ENCODE peak calls at places on chromosomes 5 and 9, in seven cellular contexts. One of them, this sample, is unnamed.
A peak's percentile ranks its signal among the peaks of the same experiment; 100 is the strongest.

GRCh38 chr5:159928122-159928960 is 12.1 kb downstream of the ADRA1B start:
- DNase-seq in neural crest cell: no peak
- DNase-seq in nephron progenitor cell: no peak
- DNase-seq in progenitor cell of endocrine pancreas: no peak
- DNase-seq in CD4-positive, alpha-beta T cell: no peak
- DNase-seq in AG04449: no peak
- DNase-seq in cardiac muscle cell: no peak
- DNase-seq in this sample: no peak

GRCh38 chr9:10252174-10252573 is 360.6 kb downstream of the PTPRD start:
- DNase-seq in cardiac muscle cell: no peak
- DNase-seq in AG04449: no peak
- DNase-seq in progenitor cell of endocrine pancreas: no peak
- DNase-seq in CD4-positive, alpha-beta T cell: no peak
- DNase-seq in nephron progenitor cell: no peak
- DNase-seq in neural crest cell: no peak
- DNase-seq in this sample: no peak

GRCh38 chr5:135462304-135462703 is 10.2 kb upstream of the TIFAB start:
- DNase-seq in nephron progenitor cell: peak; percentile 74
- DNase-seq in CD4-positive, alpha-beta T cell: peak; percentile 5
- DNase-seq in neural crest cell: peak; percentile 58
- DNase-seq in progenitor cell of endocrine pancreas: peak; percentile 57
- DNase-seq in cardiac muscle cell: peak; percentile 84
- DNase-seq in AG04449: no peak
- DNase-seq in this sample: peak; percentile 69

GRCh38 chr5:10145922-10146321 is 103.8 kb downstream of the ATPSCKMT start:
- DNase-seq in nephron progenitor cell: no peak
- DNase-seq in neural crest cell: no peak
- DNase-seq in progenitor cell of endocrine pancreas: no peak
- DNase-seq in cardiac muscle cell: no peak
- DNase-seq in CD4-positive, alpha-beta T cell: no peak
- DNase-seq in AG04449: peak; percentile 9
- DNase-seq in this sample: no peak

GRCh38 chr5:137245438-137245837 is 253.7 kb downstream of the SPOCK1 start:
- DNase-seq in progenitor cell of endocrine pancreas: no peak
- DNase-seq in nephron progenitor cell: no peak
- DNase-seq in AG04449: no peak
- DNase-seq in cardiac muscle cell: no peak
- DNase-seq in CD4-positive, alpha-beta T cell: no peak
- DNase-seq in neural crest cell: no peak
- DNase-seq in this sample: no peak

GRCh38 chr9:26856413-26857032 is 36.1 kb downstream of the CAAP1 start:
- DNase-seq in cardiac muscle cell: peak; percentile 66
- DNase-seq in CD4-positive, alpha-beta T cell: no peak
- DNase-seq in progenitor cell of endocrine pancreas: no peak
- DNase-seq in AG04449: no peak
- DNase-seq in nephron progenitor cell: peak; percentile 36
- DNase-seq in neural crest cell: peak; percentile 23
- DNase-seq in this sample: peak; percentile 45

GRCh38 chr5:162607879-162608278 is 540.3 kb downstream of the GABRG2 start:
- DNase-seq in progenitor cell of endocrine pancreas: no peak
- DNase-seq in AG04449: no peak
- DNase-seq in cardiac muscle cell: no peak
- DNase-seq in neural crest cell: no peak
- DNase-seq in nephron progenitor cell: no peak
- DNase-seq in CD4-positive, alpha-beta T cell: no peak
- DNase-seq in this sample: no peak

GRCh38 chr9:103798620-103799019 is 295.5 kb upstream of the SMC2 start:
- DNase-seq in cardiac muscle cell: no peak
- DNase-seq in neural crest cell: no peak
- DNase-seq in AG04449: no peak
- DNase-seq in nephron progenitor cell: no peak
- DNase-seq in progenitor cell of endocrine pancreas: no peak
- DNase-seq in CD4-positive, alpha-beta T cell: no peak
- DNase-seq in this sample: peak; percentile 41

GRCh38 chr9:113857875-113858274 is 18.2 kb upstream of the ZNF618 start:
- DNase-seq in cardiac muscle cell: no peak
- DNase-seq in progenitor cell of endocrine pancreas: no peak
- DNase-seq in CD4-positive, alpha-beta T cell: no peak
- DNase-seq in AG04449: no peak
- DNase-seq in neural crest cell: no peak
- DNase-seq in nephron progenitor cell: no peak
- DNase-seq in this sample: no peak

GRCh38 chr5:132427285-132428146 is 58.0 kb downstream of the SLC22A5 start:
- DNase-seq in cardiac muscle cell: peak; percentile 34
- DNase-seq in progenitor cell of endocrine pancreas: no peak
- DNase-seq in CD4-positive, alpha-beta T cell: peak; percentile 55
- DNase-seq in neural crest cell: no peak
- DNase-seq in AG04449: no peak
- DNase-seq in nephron progenitor cell: no peak
- DNase-seq in this sample: peak; percentile 58

GRCh38 chr9:92294297-92294676 is 790 bp upstream of the IARS1 start:
- DNase-seq in nephron progenitor cell: no peak
- DNase-seq in CD4-positive, alpha-beta T cell: no peak
- DNase-seq in cardiac muscle cell: no peak
- DNase-seq in neural crest cell: peak; percentile 9
- DNase-seq in progenitor cell of endocrine pancreas: no peak
- DNase-seq in AG04449: no peak
- DNase-seq in this sample: no peak

GRCh38 chr9:36189978-36190377 is 743 bp upstream of the CLTA start:
- DNase-seq in AG04449: no peak
- DNase-seq in cardiac muscle cell: peak; percentile 29
- DNase-seq in progenitor cell of endocrine pancreas: no peak
- DNase-seq in nephron progenitor cell: no peak
- DNase-seq in CD4-positive, alpha-beta T cell: no peak
- DNase-seq in neural crest cell: no peak
- DNase-seq in this sample: no peak

GRCh38 chr9:89732295-89732951 is 127.6 kb downstream of the GADD45G start:
- DNase-seq in neural crest cell: no peak
- DNase-seq in AG04449: no peak
- DNase-seq in progenitor cell of endocrine pancreas: no peak
- DNase-seq in cardiac muscle cell: no peak
- DNase-seq in nephron progenitor cell: no peak
- DNase-seq in CD4-positive, alpha-beta T cell: no peak
- DNase-seq in this sample: no peak

GRCh38 chr5:6135977-6136376 is 242.4 kb downstream of the MED10 start:
- DNase-seq in nephron progenitor cell: no peak
- DNase-seq in AG04449: no peak
- DNase-seq in progenitor cell of endocrine pancreas: no peak
- DNase-seq in cardiac muscle cell: no peak
- DNase-seq in neural crest cell: no peak
- DNase-seq in CD4-positive, alpha-beta T cell: no peak
- DNase-seq in this sample: no peak

GRCh38 chr9:93431498-93432105 is 19.9 kb upstream of the FAM120A start:
- DNase-seq in nephron progenitor cell: no peak
- DNase-seq in CD4-positive, alpha-beta T cell: no peak
- DNase-seq in AG04449: no peak
- DNase-seq in progenitor cell of endocrine pancreas: no peak
- DNase-seq in cardiac muscle cell: no peak
- DNase-seq in neural crest cell: no peak
- DNase-seq in this sample: no peak

GRCh38 chr5:82918311-82919031 is 158.7 kb downstream of the TMEM167A start:
- DNase-seq in nephron progenitor cell: no peak
- DNase-seq in neural crest cell: no peak
- DNase-seq in progenitor cell of endocrine pancreas: no peak
- DNase-seq in CD4-positive, alpha-beta T cell: no peak
- DNase-seq in AG04449: no peak
- DNase-seq in cardiac muscle cell: no peak
- DNase-seq in this sample: no peak

GRCh38 chr9:114025196-114025753 is 52.8 kb downstream of the AMBP start:
- DNase-seq in CD4-positive, alpha-beta T cell: no peak
- DNase-seq in AG04449: no peak
- DNase-seq in nephron progenitor cell: no peak
- DNase-seq in progenitor cell of endocrine pancreas: no peak
- DNase-seq in cardiac muscle cell: no peak
- DNase-seq in neural crest cell: no peak
- DNase-seq in this sample: no peak

GRCh38 chr5:137305971-137306592 is 193.0 kb downstream of the SPOCK1 start:
- DNase-seq in nephron progenitor cell: no peak
- DNase-seq in CD4-positive, alpha-beta T cell: no peak
- DNase-seq in cardiac muscle cell: no peak
- DNase-seq in AG04449: no peak
- DNase-seq in progenitor cell of endocrine pancreas: no peak
- DNase-seq in neural crest cell: no peak
- DNase-seq in this sample: no peak

GRCh38 chr5:39108987-39109386 is 34.8 kb upstream of the RICTOR start:
- DNase-seq in CD4-positive, alpha-beta T cell: no peak
- DNase-seq in cardiac muscle cell: no peak
- DNase-seq in neural crest cell: no peak
- DNase-seq in AG04449: no peak
- DNase-seq in progenitor cell of endocrine pancreas: no peak
- DNase-seq in nephron progenitor cell: no peak
- DNase-seq in this sample: no peak

GRCh38 chr9:93612052-93612795 is 35.8 kb downstream of the PHF2 start:
- DNase-seq in progenitor cell of endocrine pancreas: no peak
- DNase-seq in neural crest cell: no peak
- DNase-seq in nephron progenitor cell: no peak
- DNase-seq in CD4-positive, alpha-beta T cell: no peak
- DNase-seq in AG04449: no peak
- DNase-seq in cardiac muscle cell: no peak
- DNase-seq in this sample: no peak

GRCh38 chr5:79540939-79541338 is 27.0 kb upstream of the HOMER1 start:
- DNase-seq in AG04449: no peak
- DNase-seq in cardiac muscle cell: no peak
- DNase-seq in nephron progenitor cell: no peak
- DNase-seq in progenitor cell of endocrine pancreas: no peak
- DNase-seq in neural crest cell: no peak
- DNase-seq in CD4-positive, alpha-beta T cell: no peak
- DNase-seq in this sample: no peak

GRCh38 chr5:79535477-79536192 is 21.7 kb upstream of the HOMER1 start:
- DNase-seq in AG04449: no peak
- DNase-seq in progenitor cell of endocrine pancreas: no peak
- DNase-seq in nephron progenitor cell: no peak
- DNase-seq in neural crest cell: no peak
- DNase-seq in cardiac muscle cell: no peak
- DNase-seq in CD4-positive, alpha-beta T cell: no peak
- DNase-seq in this sample: no peak

DNA sequence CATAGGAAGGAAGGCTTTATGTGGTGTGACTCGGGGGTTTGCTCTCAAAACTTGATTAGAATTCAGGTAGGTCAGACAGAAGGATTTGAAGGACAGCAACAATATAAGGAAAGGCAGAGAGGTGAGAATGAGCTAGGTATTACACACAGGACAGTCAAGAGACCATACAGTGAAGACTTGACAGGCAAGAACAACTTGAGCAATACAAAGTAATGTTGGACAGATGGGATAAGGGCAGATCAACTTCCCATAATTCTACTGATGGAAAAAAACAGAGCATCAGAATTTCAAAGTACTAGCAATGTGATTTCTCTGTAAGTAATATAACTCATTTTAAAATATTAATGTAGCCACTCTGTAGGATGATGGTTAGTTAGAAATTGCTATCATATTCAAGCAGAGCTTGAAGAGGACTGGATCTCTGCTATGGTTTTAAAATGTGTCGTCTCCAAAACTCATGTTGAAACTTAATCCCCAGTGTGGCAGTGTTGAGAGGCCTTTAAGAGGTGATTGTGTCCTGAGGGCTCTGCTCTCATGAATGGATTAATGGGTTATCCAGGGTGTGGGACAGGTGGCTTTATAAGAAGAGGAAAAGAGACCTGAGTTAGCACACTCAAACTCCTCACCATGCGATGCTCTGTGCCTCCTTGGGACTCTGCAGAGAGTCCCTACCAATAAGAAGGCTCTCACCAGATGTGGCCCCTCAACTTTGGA is 22.4 kb upstream of the HOMER1 start:
- DNase-seq in cardiac muscle cell: peak; percentile 37
- DNase-seq in AG04449: no peak
- DNase-seq in neural crest cell: no peak
- DNase-seq in progenitor cell of endocrine pancreas: no peak
- DNase-seq in CD4-positive, alpha-beta T cell: no peak
- DNase-seq in nephron progenitor cell: no peak
- DNase-seq in this sample: no peak
- TF ChIP-seq CTCF in cardiac muscle cell: no peak
- TF ChIP-seq CTCF in AG04449: no peak
- TF ChIP-seq CTCF in neural crest cell: no peak
- TF ChIP-seq CTCF in progenitor cell of endocrine pancreas: no peak
- TF ChIP-seq CTCF in CD4-positive, alpha-beta T cell: no peak
- TF ChIP-seq CTCF in nephron progenitor cell: no peak
- TF ChIP-seq CTCF in this sample: no peak

DNA sequence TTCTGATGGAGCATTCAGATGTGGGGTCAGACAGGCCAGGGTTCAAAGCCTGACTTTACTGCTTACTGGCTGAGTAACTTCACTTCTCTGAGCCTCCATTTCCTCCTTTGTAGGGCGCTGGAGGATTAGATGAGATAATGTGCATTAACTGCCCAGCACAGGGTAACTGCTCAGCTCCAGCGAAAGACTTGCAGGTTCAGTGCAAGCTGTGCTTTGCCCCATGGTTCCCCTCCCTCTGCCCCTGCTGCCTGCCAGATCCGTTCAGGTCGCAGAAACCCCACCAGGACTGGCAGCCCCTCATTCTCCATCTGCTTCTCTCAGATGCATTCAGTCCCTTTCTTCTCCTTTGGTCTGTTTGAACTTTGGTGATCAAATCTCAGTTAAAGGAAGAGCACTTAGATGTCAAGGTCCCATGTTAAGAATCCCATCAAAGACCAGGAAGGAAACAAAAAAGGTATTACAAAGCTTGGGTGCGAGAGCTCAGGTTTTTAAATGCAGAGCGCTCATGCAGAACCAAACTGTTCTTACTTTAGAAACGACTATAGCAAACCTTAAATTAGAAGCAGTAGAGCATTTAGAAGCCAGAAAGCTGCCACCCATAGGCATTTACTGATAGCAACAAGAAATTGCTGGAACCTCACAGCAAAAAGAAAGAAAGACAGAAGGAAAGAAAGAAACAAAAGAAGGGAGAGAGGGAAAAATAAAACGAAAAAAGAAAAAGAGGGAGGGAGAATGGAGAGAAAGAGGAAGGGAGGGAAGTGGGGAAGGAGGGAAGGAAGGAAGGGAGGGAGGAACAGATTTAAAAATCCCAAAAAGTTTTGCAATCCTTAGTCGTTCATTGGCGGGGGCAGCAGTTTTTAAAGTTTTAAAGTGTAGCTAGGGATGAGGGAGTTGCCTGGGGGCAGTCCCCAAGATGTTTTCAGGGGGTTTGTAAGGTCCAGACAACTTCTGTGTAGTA is 23.5 kb downstream of the AFAP1L1 start:
- DNase-seq in AG04449: no peak
- DNase-seq in cardiac muscle cell: no peak
- DNase-seq in nephron progenitor cell: no peak
- DNase-seq in neural crest cell: no peak
- DNase-seq in CD4-positive, alpha-beta T cell: no peak
- DNase-seq in progenitor cell of endocrine pancreas: no peak
- DNase-seq in this sample: no peak
- TF ChIP-seq CTCF in AG04449: no peak
- TF ChIP-seq CTCF in cardiac muscle cell: no peak
- TF ChIP-seq CTCF in nephron progenitor cell: no peak
- TF ChIP-seq CTCF in neural crest cell: no peak
- TF ChIP-seq CTCF in CD4-positive, alpha-beta T cell: no peak
- TF ChIP-seq CTCF in progenitor cell of endocrine pancreas: no peak
- TF ChIP-seq CTCF in this sample: no peak

GRCh38 chr5:35780236-35780635 is 76.5 kb upstream of the IL7R start:
- DNase-seq in neural crest cell: no peak
- DNase-seq in AG04449: no peak
- DNase-seq in CD4-positive, alpha-beta T cell: peak; percentile 46
- DNase-seq in progenitor cell of endocrine pancreas: no peak
- DNase-seq in nephron progenitor cell: no peak
- DNase-seq in cardiac muscle cell: no peak
- DNase-seq in this sample: no peak
- TF ChIP-seq CTCF in neural crest cell: no peak
- TF ChIP-seq CTCF in AG04449: no peak
- TF ChIP-seq CTCF in CD4-positive, alpha-beta T cell: no peak
- TF ChIP-seq CTCF in progenitor cell of endocrine pancreas: no peak
- TF ChIP-seq CTCF in nephron progenitor cell: no peak
- TF ChIP-seq CTCF in cardiac muscle cell: no peak
- TF ChIP-seq CTCF in this sample: no peak

GRCh38 chr9:111074395-111074794 is 36.1 kb upstream of the LPAR1 start:
- DNase-seq in AG04449: no peak
- DNase-seq in CD4-positive, alpha-beta T cell: no peak
- DNase-seq in cardiac muscle cell: no peak
- DNase-seq in progenitor cell of endocrine pancreas: no peak
- DNase-seq in neural crest cell: no peak
- DNase-seq in nephron progenitor cell: no peak
- DNase-seq in this sample: no peak
- TF ChIP-seq CTCF in AG04449: no peak
- TF ChIP-seq CTCF in CD4-positive, alpha-beta T cell: no peak
- TF ChIP-seq CTCF in cardiac muscle cell: no peak
- TF ChIP-seq CTCF in progenitor cell of endocrine pancreas: no peak
- TF ChIP-seq CTCF in neural crest cell: no peak
- TF ChIP-seq CTCF in nephron progenitor cell: no peak
- TF ChIP-seq CTCF in this sample: no peak

This sample was measured in GM10248.